ENCODE peak calls at places on chromosomes 3 and 15, in ten cellular contexts. F, L, W, Q, S, P, T, Y, C and O are unnamed samples.
A peak's percentile ranks its signal among the peaks of the same experiment; 100 is the strongest.

GRCh38 chr15:36029606-36030005 is 483.6 kb upstream of the DPH6 start:
- DNase-seq in F (no peak), L (no peak), W (no peak), Q (no peak), S (no peak), P (no peak), T (no peak), Y (no peak), C (no peak), O (no peak)

GRCh38 chr15:78037328-78037727 is 40.2 kb downstream of the TBC1D2B start:
- DNase-seq in F (no peak), L (no peak), W (no peak), Q (no peak), S (no peak), P (no peak), T (no peak), Y (no peak), C (no peak), O (no peak)

GRCh38 chr3:124288996-124289395 is 297.1 kb upstream of the ROPN1 start:
- DNase-seq in F (no peak), L (no peak), W (no peak), Q (no peak), S (no peak), P (no peak), T (no peak), Y (no peak), C (no peak), O (no peak)

GRCh38 chr3:133928903-133929607 is 33.4 kb upstream of the RAB6B start:
- DNase-seq in F (no peak), L (no peak), W (no peak), Q (no peak), S (no peak), P (no peak), T (no peak), Y (no peak), C (no peak), O (no peak)

GRCh38 chr3:116165190-116165589 is 280.1 kb downstream of the LSAMP start:
- DNase-seq in F (no peak), L (no peak), W (no peak), Q (no peak), S (no peak), P (no peak), T (no peak), Y (no peak), C (no peak), O (no peak)

GRCh38 chr3:12897537-12898289 is 56.3 kb upstream of the RPL32 start:
- DNase-seq in F (no peak), L (no peak), W (peak; percentile 24), Q (no peak), S (no peak), P (no peak), T (no peak), Y (no peak), C (no peak), O (peak; percentile 46)

GRCh38 chr15:98626153-98626552 is 22.2 kb upstream of the IGF1R start:
- DNase-seq in F (no peak), L (no peak), W (no peak), Q (no peak), S (no peak), P (no peak), T (no peak), Y (no peak), C (no peak), O (no peak)

GRCh38 chr3:194386066-194386465 is 13.0 kb downstream of the GP5 start:
- DNase-seq in F (peak; percentile 16), L (no peak), W (no peak), Q (no peak), S (peak; percentile 37), P (no peak), T (no peak), Y (no peak), C (no peak), O (no peak)

GRCh38 chr3:122356402-122356801 is 26.6 kb downstream of the MIX23 start:
- DNase-seq in F (peak; percentile 57), L (no peak), W (peak; percentile 51), Q (no peak), S (no peak), P (peak; percentile 78), T (peak; percentile 66), Y (no peak), C (peak; percentile 31), O (peak; percentile 54)

DNA sequence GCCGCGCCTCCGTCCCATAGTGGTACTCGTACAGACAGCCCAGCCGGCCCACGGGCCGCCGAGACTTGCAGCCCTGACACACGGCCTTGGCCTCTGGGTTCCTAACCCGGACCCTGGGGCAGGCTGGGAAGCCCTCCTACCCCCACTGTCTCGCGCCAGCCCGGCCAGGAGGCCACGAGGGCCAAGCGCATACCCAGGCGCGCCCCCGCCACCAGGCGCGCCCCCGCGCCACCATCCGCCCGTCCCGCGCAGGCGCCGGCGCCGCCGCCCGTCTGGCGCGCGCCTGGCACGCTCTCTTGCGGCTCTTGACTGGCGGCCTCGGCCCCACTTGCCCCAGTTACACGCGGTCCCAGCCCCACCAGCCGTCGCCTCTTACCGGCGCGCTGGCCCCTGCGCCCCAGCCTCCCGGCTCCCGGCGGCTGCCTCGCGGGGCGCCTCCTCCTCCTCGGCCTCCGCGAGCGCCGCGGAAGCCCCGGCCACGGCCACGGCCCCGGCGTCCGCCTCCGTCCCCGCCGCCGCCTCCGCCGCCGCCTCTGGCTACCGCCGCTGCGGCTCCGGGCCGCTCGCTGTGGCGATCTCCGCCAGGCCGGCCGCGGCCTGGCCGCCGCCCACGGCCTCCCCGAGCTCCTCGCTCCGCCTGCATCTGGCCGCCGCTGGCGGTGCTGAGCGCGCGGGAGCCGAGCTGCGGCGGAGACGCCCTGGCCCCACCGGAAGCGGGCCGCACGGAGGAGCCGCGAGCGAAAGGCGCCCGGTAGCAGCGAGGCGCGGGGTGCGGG is 412 bp downstream of the AVEN start:
- DNase-seq in F (peak; percentile 84), L (peak; percentile 81), W (peak; percentile 75), Q (peak; percentile 47), S (peak; percentile 93), P (peak; percentile 81), T (peak; percentile 86), Y (peak; percentile 79), C (peak; percentile 89), O (peak; percentile 88)
- TF ChIP-seq POLR2A in F (peak; percentile 72), L (peak; percentile 75), W (no peak), Q (peak; percentile 56), S (no peak), P (peak; percentile 24), T (peak; percentile 95), Y (peak; percentile 76), C (no peak), O (peak; percentile 92)

DNA sequence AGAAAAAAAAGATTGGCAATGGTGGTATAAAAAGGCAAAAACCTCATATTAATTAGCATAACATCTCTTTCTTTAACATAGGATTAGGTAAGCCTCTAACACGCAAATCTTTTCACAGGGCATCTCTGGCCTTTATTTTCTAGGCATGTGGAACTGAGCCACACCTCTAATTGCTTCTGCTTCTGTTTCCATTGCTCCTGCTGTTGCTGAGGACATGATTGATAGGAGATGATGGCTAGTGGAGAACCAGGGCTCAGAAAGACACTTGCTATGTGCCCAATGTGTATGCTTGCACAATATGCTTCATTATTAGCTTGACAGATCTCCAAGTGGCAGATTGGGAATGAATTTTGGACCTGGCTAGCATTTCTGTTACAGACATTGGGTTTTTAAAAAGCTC is 114.5 kb downstream of the EPHA3 start:
- DNase-seq in F (no peak), L (no peak), W (no peak), Q (no peak), S (no peak), P (no peak), T (no peak), Y (no peak), C (no peak), O (no peak)
- H3K4me3 ChIP-seq in F (no peak overlapping the region), L (no peak overlapping the region), W (no peak overlapping the region), Q (no peak overlapping the region), S (no peak overlapping the region), P (no peak overlapping the region), T (no peak overlapping the region), Y (no peak overlapping the region), C (no peak overlapping the region), O (no peak overlapping the region)

GRCh38 chr15:85473455-85473854 is 93.1 kb downstream of the AKAP13 start:
- DNase-seq in F (no peak), L (no peak), W (no peak), Q (no peak), S (no peak), P (no peak), T (no peak), Y (no peak), C (no peak), O (no peak)
- TF ChIP-seq CTCF in F (no peak), L (no peak), W (no peak), Q (no peak), S (no peak), P (no peak), T (no peak), Y (no peak), C (no peak), O (no peak)

GRCh38 chr15:32718082-32718821 is 448 bp downstream of the GREM1 start:
- DNase-seq in F (peak; percentile 53), L (no peak), W (no peak), Q (no peak), S (no peak), P (peak; percentile 17), T (peak; percentile 57), Y (no peak), C (peak; percentile 19), O (no peak)
- TF ChIP-seq POLR2A in F (no peak), L (no peak), W (no peak), Q (no peak), S (no peak), P (no peak), T (no peak), Y (no peak), C (no peak), O (no peak)

DNA sequence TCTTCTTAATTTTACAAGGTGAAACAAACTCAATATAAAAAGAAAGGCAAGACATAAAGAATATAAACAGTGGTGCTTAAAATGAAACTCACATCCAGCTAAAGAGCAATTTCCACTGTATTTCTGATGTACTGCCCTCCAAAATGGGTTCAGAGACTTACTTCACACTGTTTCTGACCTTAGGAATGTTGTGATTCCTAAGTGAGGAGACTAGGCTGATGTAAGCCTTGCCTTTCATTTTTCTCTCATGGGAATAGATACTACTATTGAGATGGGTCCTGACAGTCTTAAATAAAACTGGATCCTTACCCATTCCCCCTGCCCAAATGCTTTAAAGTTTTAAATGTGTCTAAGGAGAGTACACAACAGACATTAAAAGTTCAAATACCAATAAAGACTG is 86.9 kb downstream of the CBLB start:
- DNase-seq in F (no peak), L (no peak), W (no peak), Q (no peak), S (no peak), P (no peak), T (no peak), Y (no peak), C (no peak), O (no peak)
- H3K4me3 ChIP-seq in F (no peak overlapping the region), L (no peak overlapping the region), W (no peak overlapping the region), Q (no peak overlapping the region), S (no peak overlapping the region), P (no peak overlapping the region), T (no peak overlapping the region), Y (no peak overlapping the region), C (no peak overlapping the region), O (no peak overlapping the region)